ENCODE peak calls at places on chromosomes 5 and 9, in ten cellular contexts. L is GM23248, G is mammary epithelial cell, I is GM12878, A is endothelial cell of umbilical vein, E is neural progenitor cell, Q is PC-9, F is fibroblast of lung, J is HCT116, Z is MM.1S. U is an unnamed sample. For H3K36me3, the result is how much of the 10 kb centered on the place peaks cover.

GRCh38 chr9:16521868-16522381 is 348.5 kb downstream of the BNC2 start:
- DNase-seq in E (no peak), Q (peak), I (no peak), Z (no peak), L (peak), A (peak), G (peak), J (no peak), F (peak), U (peak)

GRCh38 chr5:73448451-73449136 is at the start of gene FOXD1:
- DNase-seq in G (peak), Z (peak), J (peak), F (peak), Q (no peak), A (peak), E (peak), L (peak), I (no peak), U (no peak)

GRCh38 chr5:91468643-91469422 is 85.7 kb upstream of the ARRDC3 start:
- DNase-seq in A (no peak), Z (no peak), E (no peak), F (no peak), Q (no peak), G (peak), L (no peak), J (no peak), I (no peak), U (no peak)

GRCh38 chr9:33186457-33187168 is 19.5 kb upstream of the B4GALT1 start:
- DNase-seq in I (no peak), A (peak), F (no peak), L (peak), Z (no peak), E (no peak), Q (peak), J (no peak), G (peak), U (no peak)

GRCh38 chr5:94707359-94707758 is 88.9 kb downstream of the SLF1 start:
- DNase-seq in G (no peak), A (peak), F (no peak), E (peak), Z (peak), Q (no peak), I (no peak), L (no peak), J (no peak), U (no peak)

GRCh38 chr9:17694336-17694735 is 115.5 kb downstream of the SH3GL2 start:
- DNase-seq in G (no peak), E (no peak), Z (no peak), Q (no peak), A (no peak), L (no peak), F (no peak), J (no peak), I (no peak), U (no peak)

GRCh38 chr5:151223447-151224264 is at the start of gene CCDC69:
- DNase-seq in A (peak), I (no peak), L (peak), J (peak), Z (peak), G (peak), E (peak), Q (no peak), F (peak), U (no peak)

GRCh38 chr5:116038817-116039216 is 6.5 kb downstream of the ARL14EPL start:
- DNase-seq in A (no peak), L (no peak), G (no peak), Q (no peak), E (no peak), Z (no peak), J (no peak), I (no peak), F (no peak), U (no peak)

GRCh38 chr5:74945561-74946165 is 79.5 kb upstream of the FAM169A start:
- DNase-seq in F (no peak), J (no peak), A (no peak), Q (no peak), E (no peak), L (no peak), G (no peak), Z (no peak), I (peak), U (no peak)

GRCh38 chr5:31935702-31936347 is 238.3 kb downstream of the GOLPH3 start:
- DNase-seq in G (no peak), F (peak), J (no peak), A (no peak), E (no peak), Z (no peak), L (peak), Q (no peak), I (no peak), U (no peak)

GRCh38 chr5:32072054-32072453 is 102.1 kb downstream of the GOLPH3 start:
- DNase-seq in G (no peak), Z (no peak), L (no peak), Q (no peak), F (no peak), A (no peak), I (no peak), E (no peak), J (no peak), U (no peak)

GRCh38 chr9:136107155-136107952 is 11.3 kb downstream of the TMEM250 start:
- DNase-seq in Z (no peak), F (no peak), Q (no peak), J (no peak), L (no peak), G (no peak), E (no peak), A (no peak), I (no peak), U (no peak)

GRCh38 chr5:134070648-134070978 is 43.9 kb upstream of the TCF7 start:
- DNase-seq in L (peak), Z (no peak), A (no peak), I (no peak), Q (peak), J (no peak), G (peak), F (no peak), E (no peak), U (no peak)

GRCh38 chr9:133323991-133324703 is 11.8 kb downstream of the SURF6 start:
- DNase-seq in F (no peak), L (no peak), Q (no peak), I (no peak), G (no peak), Z (no peak), J (no peak), A (no peak), E (no peak), U (no peak)

GRCh38 chr5:64176301-64176700 is 10.7 kb downstream of the RNF180 start:
- DNase-seq in J (no peak), F (no peak), G (no peak), E (no peak), A (no peak), Q (no peak), I (no peak), Z (no peak), L (no peak), U (no peak)

GRCh38 chr5:128038641-128039040 is 44.9 kb upstream of the SLC12A2 start:
- DNase-seq in Z (no peak), L (peak), Q (peak), A (peak), G (peak), I (no peak), F (peak), J (peak), E (no peak), U (no peak)

GRCh38 chr9:7123743-7124142 is 366.0 kb downstream of the KDM4C start:
- DNase-seq in I (no peak), Q (no peak), J (peak), G (peak), F (no peak), E (no peak), L (peak), A (no peak), Z (no peak), U (no peak)

GRCh38 chr5:91146905-91147600 is 236.1 kb downstream of the ARRDC3 start:
- DNase-seq in A (no peak), Z (no peak), Q (no peak), I (no peak), E (no peak), L (no peak), G (no peak), F (no peak), J (no peak), U (no peak)

GRCh38 chr9:133167096-133167695 is 3.5 kb upstream of the GBGT1 start:
- DNase-seq in G (no peak), E (no peak), J (no peak), F (no peak), A (no peak), L (no peak), I (no peak), Z (no peak), Q (peak), U (no peak)

GRCh38 chr5:32916648-32917047 is 205.5 kb downstream of the NPR3 start:
- DNase-seq in A (no peak), G (peak), I (no peak), J (peak), L (peak), Q (no peak), E (peak), Z (peak), F (peak), U (no peak)

GRCh38 chr9:79123419-79123818 is 448.3 kb upstream of the TLE4 start:
- DNase-seq in J (no peak), L (peak), Z (no peak), A (no peak), G (no peak), I (no peak), E (no peak), F (peak), Q (no peak), U (no peak)

GRCh38 chr9:96009690-96010477 is 134.4 kb downstream of the ERCC6L2 start:
- DNase-seq in I (no peak), L (no peak), G (peak), Z (peak), Q (no peak), A (no peak), E (no peak), F (peak), J (no peak), U (no peak)

GRCh38 chr9:91119147-91119546 is 242.6 kb downstream of the AUH start:
- DNase-seq in Q (no peak), F (peak), G (peak), E (no peak), A (no peak), L (peak), Z (no peak), J (no peak), I (no peak), U (peak)

GRCh38 chr9:82170079-82170662 is 181.6 kb downstream of the SPATA31D1 start:
- DNase-seq in Z (peak), I (no peak), J (no peak), Q (no peak), E (peak), A (no peak), G (no peak), F (no peak), L (no peak), U (no peak)

DNA sequence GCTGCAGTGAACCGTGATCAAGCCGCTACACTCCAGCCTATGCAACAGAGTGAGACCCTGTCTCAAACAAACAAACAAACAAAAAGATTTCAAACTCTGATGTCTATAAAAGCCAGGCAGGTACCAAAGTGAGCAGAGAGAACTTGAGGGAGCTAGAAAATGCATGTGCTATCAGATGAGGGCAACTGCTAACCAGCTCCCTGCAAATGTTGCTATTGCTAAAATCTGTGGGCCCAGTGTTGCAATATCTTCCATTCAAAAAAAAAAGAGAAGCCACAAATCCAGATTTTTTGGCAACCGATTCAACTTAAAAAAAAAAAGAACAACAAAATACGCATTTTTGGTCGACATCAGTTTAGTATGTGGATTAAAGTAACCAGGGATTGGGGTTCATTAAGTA is 5.5 kb downstream of the UBE2D2 start:
- DNase-seq in L (peak), F (no peak), E (no peak), Z (no peak), Q (no peak), A (no peak), G (no peak), I (no peak), J (no peak), U (no peak)
- H3K36me3 ChIP-seq in L (under half), F (under half), E (under half), Z (under half), Q (under half), A (under half), G (under half), I (under half), J (under half), U (under half)

GRCh38 chr9:3719286-3719685 is 193.5 kb upstream of the RFX3 start:
- DNase-seq in J (no peak), A (no peak), Q (no peak), I (no peak), F (no peak), E (no peak), Z (no peak), L (no peak), G (peak), U (no peak)

GRCh38 chr9:3716415-3716814 is 190.6 kb upstream of the RFX3 start:
- DNase-seq in Q (no peak), J (no peak), I (no peak), A (no peak), Z (no peak), E (no peak), F (no peak), G (no peak), L (peak), U (no peak)
- TF ChIP-seq EZH2 in Q (no peak), J (no peak), I (no peak), A (no peak), Z (no peak), E (no peak), F (no peak), G (no peak), L (no peak), U (no peak)

GRCh38 chr5:59655693-59656309 is 237.7 kb downstream of the PDE4D start:
- DNase-seq in E (no peak), I (no peak), L (no peak), F (no peak), Q (no peak), A (no peak), J (no peak), G (no peak), Z (no peak), U (no peak)
- H3K36me3 ChIP-seq in E (under half), I (under half), L (under half), F (under half), Q (under half), A (under half), J (under half), G (under half), Z (under half), U (under half)

DNA sequence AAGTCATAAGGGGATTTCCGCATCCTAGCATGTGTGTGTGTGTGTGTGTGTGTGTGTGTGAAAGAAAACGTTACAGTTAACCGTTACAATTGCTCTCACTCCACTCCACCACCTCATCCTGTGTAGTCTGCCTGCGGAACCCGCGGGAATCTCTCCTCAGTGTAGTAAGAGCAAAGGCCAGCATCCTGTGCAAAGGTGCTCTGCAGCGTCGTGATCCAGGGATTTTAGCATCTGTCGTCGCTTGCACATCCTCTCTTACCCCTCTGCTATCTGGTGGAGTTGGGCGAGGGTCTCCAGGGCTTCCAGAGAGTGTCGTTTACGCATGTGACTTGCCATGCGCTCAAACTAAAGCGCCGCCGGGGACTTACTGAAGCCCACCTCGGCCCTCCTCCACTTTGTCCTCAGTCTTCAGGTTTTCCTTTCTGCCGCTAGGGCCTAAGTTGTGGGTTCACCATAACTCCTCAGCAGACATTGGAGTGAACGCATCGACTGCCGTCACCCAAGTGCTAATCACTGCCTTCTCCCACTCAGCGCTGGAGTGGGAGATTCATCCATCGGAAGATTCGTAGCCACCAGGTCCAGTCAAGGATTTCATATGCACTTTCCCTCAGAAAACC is 3.9 kb downstream of the CDKN2B start:
- DNase-seq in L (no peak), F (no peak), Z (no peak), Q (no peak), J (no peak), E (peak), A (peak), G (peak), I (no peak), U (no peak)
- TF ChIP-seq EZH2 in L (no peak), F (no peak), Z (no peak), Q (no peak), J (no peak), E (no peak), A (no peak), G (no peak), I (no peak), U (no peak)